ENCODE peak calls at places on chromosomes 13 and 19, in four cellular contexts. U is osteocyte, N is T-cell, Z is lung microvascular endothelial cell. S is an unnamed sample.

GRCh38 chr19:47229674-47230121 is 1.3 kb downstream of the BBC3 start:
- DNase-seq in N (no peak), U (no peak), Z (no peak), S (peak; percentile 32)

GRCh38 chr13:105165449-105166125 is 1369.9 kb downstream of the EFNB2 start:
- DNase-seq in N (no peak), U (no peak), Z (no peak), S (no peak)

GRCh38 chr19:36128392-36128736 is 11.5 kb upstream of the CAPNS1 start:
- DNase-seq in Z (no peak), U (no peak), N (no peak), S (no peak)

GRCh38 chr13:103236213-103236612 is 170.0 kb upstream of the SLC10A2 start:
- DNase-seq in U (no peak), Z (no peak), N (no peak), S (no peak)

GRCh38 chr13:50339291-50339690 is 324.0 kb downstream of the KCNRG start:
- DNase-seq in Z (no peak), U (no peak), N (no peak), S (no peak)

GRCh38 chr13:26679945-26680516 is 80.6 kb downstream of the GPR12 start:
- DNase-seq in U (no peak), Z (no peak), N (no peak), S (no peak)

GRCh38 chr13:99996177-99996705 is 14.7 kb downstream of the ZIC2 start:
- DNase-seq in N (no peak), Z (peak; percentile 19), U (no peak), S (no peak)

GRCh38 chr13:66348745-66349720 is 881.1 kb downstream of the PCDH9 start:
- DNase-seq in Z (no peak), U (no peak), N (no peak), S (no peak)

GRCh38 chr19:49472936-49473335 is 1.1 kb upstream of the FLT3LG start:
- DNase-seq in U (no peak), N (no peak), Z (no peak), S (no peak)

GRCh38 chr19:12784871-12785430 is 6.3 kb upstream of the JUNB start:
- DNase-seq in Z (peak; percentile 45), U (no peak), N (no peak), S (peak; percentile 63)

GRCh38 chr19:33401683-33402420 is 28.3 kb downstream of the CEBPG start:
- DNase-seq in U (no peak), N (no peak), Z (no peak), S (no peak)

GRCh38 chr13:103140001-103140671 is 73.9 kb upstream of the SLC10A2 start:
- DNase-seq in U (no peak), Z (no peak), N (no peak), S (no peak)

GRCh38 chr19:48900477-48901452 is 653 bp downstream of the NUCB1 start:
- DNase-seq in Z (peak; percentile 60), N (no peak), U (no peak), S (peak; percentile 37)

S was measured in activated CD4-positive, alpha-beta memory T cell treated with anti-CD3 and anti-CD28 coated beads, Interleukin-2, amount 10 ng/mL, durations not matched to agents 7 days and 5 days.